ENCODE peak calls at places on chromosomes 16 and 17, in four cellular contexts. B is suprapubic skin, Z is esophagus muscularis mucosa, Y is stomach. L is an unnamed sample. For H3K9me3, the result is how much of the 10 kb centered on the place peaks cover.

GRCh38 chr17:15290605-15291004 is 25.5 kb upstream of the PMP22 start:
- DNase-seq in B (no peak), Y (no peak), Z (no peak), L (no peak)

GRCh38 chr16:47067203-47067602 is 76.5 kb downstream of the NETO2 start:
- DNase-seq in Y (no peak), Z (peak), B (no peak), L (no peak)

GRCh38 chr17:45384047-45384799 is 48.4 kb downstream of the ARHGAP27 start:
- DNase-seq in Y (no peak), Z (no peak), B (no peak), L (no peak)

GRCh38 chr16:66569827-66570405 is 3.7 kb downstream of the CMTM1 start:
- DNase-seq in Z (no peak), Y (no peak), B (no peak), L (no peak)

GRCh38 chr16:87955302-87956168 is 4.3 kb downstream of the BANP start:
- DNase-seq in Z (no peak), Y (no peak), B (no peak), L (no peak)

GRCh38 chr17:6701719-6702118 is 11.4 kb downstream of the SLC13A5 start:
- DNase-seq in B (no peak), Y (no peak), Z (no peak), L (no peak)

GRCh38 chr16:89036776-89037175 is 56.9 kb upstream of the ACSF3 start:
- DNase-seq in B (no peak), Y (no peak), Z (no peak), L (no peak)

GRCh38 chr17:62092784-62093183 is 27.7 kb upstream of the MED13 start:
- DNase-seq in Z (no peak), B (no peak), Y (no peak), L (no peak)

GRCh38 chr16:49828545-49829267 is 27.2 kb downstream of the ZNF423 start:
- DNase-seq in Y (no peak), B (no peak), Z (no peak), L (no peak)

GRCh38 chr16:57640185-57640584 is 11.8 kb downstream of the ADGRG1 start:
- DNase-seq in B (no peak), Z (no peak), Y (no peak), L (no peak)

GRCh38 chr17:45927247-45927646 is 32.9 kb downstream of the MAPT start:
- DNase-seq in Z (no peak), Y (no peak), B (no peak), L (no peak)

GRCh38 chr16:31148281-31148728 is 1.6 kb downstream of the PRSS36 start:
- DNase-seq in B (no peak), Y (peak), Z (no peak), L (peak)

GRCh38 chr17:44901323-44901965 is 2.2 kb upstream of the EFTUD2 start:
- DNase-seq in B (no peak), Z (no peak), Y (no peak), L (no peak)

GRCh38 chr17:19301274-19301946 is 61.1 kb downstream of the B9D1 start:
- DNase-seq in Y (no peak), Z (no peak), B (no peak), L (peak)

GRCh38 chr17:13601776-13602551 is at the start of gene HS3ST3A1:
- DNase-seq in Y (no peak), Z (no peak), B (peak), L (peak)

GRCh38 chr17:48544356-48545021 is 420 bp downstream of the HOXB2 start:
- DNase-seq in Z (peak), B (peak), Y (peak), L (peak)

GRCh38 chr16:27445502-27446175 is 43.7 kb downstream of the IL21R start:
- DNase-seq in Z (no peak), Y (no peak), B (no peak), L (no peak)

GRCh38 chr17:12041316-12041715 is 20.6 kb downstream of the MAP2K4 start:
- DNase-seq in Z (no peak), B (no peak), Y (no peak), L (no peak)

GRCh38 chr17:43019418-43019817 is 2.8 kb downstream of the VAT1 start:
- DNase-seq in B (no peak), Y (no peak), Z (no peak), L (peak)

GRCh38 chr17:49815761-49816281 is 27.3 kb downstream of the KAT7 start:
- DNase-seq in Y (no peak), Z (no peak), B (no peak), L (no peak)

GRCh38 chr16:18832613-18833012 is 31.3 kb upstream of the ARL6IP1 start:
- DNase-seq in B (no peak), Z (no peak), Y (no peak), L (no peak)

DNA sequence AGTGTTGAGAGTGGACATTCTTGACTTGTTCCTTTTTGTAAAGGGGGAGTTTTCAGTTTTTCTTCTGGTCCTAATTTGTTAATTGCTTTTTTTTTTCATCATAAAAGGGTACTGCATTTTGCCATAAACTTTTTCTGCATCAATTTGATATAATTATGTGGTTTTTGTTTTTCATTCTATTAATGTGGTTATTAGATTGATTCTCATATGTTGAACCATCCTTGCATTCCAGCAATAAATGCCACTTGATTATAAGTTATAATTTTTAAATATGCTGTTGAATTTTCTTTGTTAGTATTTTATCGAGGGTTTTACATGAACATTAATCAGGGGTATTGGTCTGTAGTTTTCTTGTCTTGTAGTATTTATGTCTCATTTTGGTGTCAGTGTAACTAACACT is 87.2 kb upstream of the SMIM36 start:
- DNase-seq in B (no peak), Z (no peak), Y (no peak), L (no peak)
- H3K9me3 ChIP-seq in B (under half), Z (under half), Y (under half), L (under half)

DNA sequence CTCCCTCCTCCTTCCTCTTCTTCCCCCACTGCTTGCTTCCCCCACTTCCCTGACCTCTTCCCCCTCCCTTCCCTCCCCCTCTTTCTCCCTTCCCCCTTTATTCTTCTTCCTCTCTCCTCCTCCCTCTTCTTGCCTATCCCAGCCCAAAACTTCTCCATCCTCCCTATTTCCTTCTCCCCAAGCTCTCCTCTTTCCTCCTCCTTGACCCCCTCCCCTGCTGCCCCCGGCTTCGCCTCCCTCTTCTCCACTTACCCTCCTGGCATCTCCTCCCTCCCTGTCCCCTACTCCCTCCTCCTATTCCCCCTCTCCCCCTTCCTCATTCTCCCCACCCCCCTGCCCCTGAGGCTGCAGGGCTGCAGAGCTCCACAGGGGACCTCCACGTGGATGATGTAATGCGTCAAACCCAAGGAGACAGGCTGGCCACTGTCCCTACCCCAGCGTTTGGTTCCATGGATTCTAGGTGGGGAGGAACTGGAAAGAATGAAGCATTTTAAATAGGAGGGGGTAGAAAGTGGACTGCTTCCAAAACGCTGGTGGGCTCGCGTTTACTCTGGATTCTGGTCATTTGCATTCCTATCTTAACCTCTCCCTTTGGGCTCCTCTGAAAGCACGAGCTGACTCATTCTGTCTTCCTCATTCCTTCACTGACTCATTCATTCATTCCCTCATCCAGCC is 687 bp upstream of the COTL1 start:
- DNase-seq in B (no peak), Z (no peak), Y (no peak), L (no peak)
- TF ChIP-seq POLR2AphosphoS5 in B (no peak), Z (peak), Y (peak), L (no peak)

GRCh38 chr17:1942066-1942365 is 83.1 kb downstream of the RTN4RL1 start:
- DNase-seq in Z (no peak), Y (no peak), B (no peak), L (no peak)
- H3K4me3 ChIP-seq in Z (no peak), Y (no peak), B (no peak), L (no peak)

GRCh38 chr16:35629001-35629400 is 2169.6 kb downstream of the TP53TG3F start:
- DNase-seq in Z (no peak), Y (no peak), B (no peak), L (no peak)
- H3K9me3 ChIP-seq in Z (under half), Y (under half), B (under half), L (under half)

GRCh38 chr17:78839173-78839761 is 1.3 kb downstream of the USP36 start:
- DNase-seq in Z (no peak), Y (no peak), B (no peak), L (no peak)

GRCh38 chr17:78840780-78841611 is at the start of gene USP36:
- DNase-seq in Z (peak), B (peak), Y (peak), L (peak)

GRCh38 chr17:78838574-78839005 is 2.0 kb downstream of the USP36 start:
- DNase-seq in B (no peak), Y (peak), Z (no peak), L (peak)

GRCh38 chr17:78840530-78840779 is 159 bp downstream of the USP36 start:
- DNase-seq in Y (no peak), B (no peak), Z (no peak), L (no peak)

GRCh38 chr17:78839762-78840529 is 668 bp downstream of the USP36 start:
- DNase-seq in B (peak), Y (peak), Z (no peak), L (peak)
- TF ChIP-seq POLR2AphosphoS5 in B (peak), Y (no peak), Z (peak), L (no peak)

GRCh38 chr16:82857693-82858337 is 231.0 kb downstream of the CDH13 start:
- DNase-seq in Z (no peak), B (no peak), Y (no peak), L (no peak)

GRCh38 chr16:82864332-82865040 is 237.7 kb downstream of the CDH13 start:
- DNase-seq in Z (no peak), B (no peak), Y (no peak), L (no peak)

GRCh38 chr16:82862057-82862456 is 235.3 kb downstream of the CDH13 start:
- DNase-seq in Z (no peak), Y (no peak), B (no peak), L (no peak)

GRCh38 chr16:82855471-82855870 is 228.7 kb downstream of the CDH13 start:
- DNase-seq in B (no peak), Y (no peak), Z (no peak), L (no peak)

GRCh38 chr16:82859638-82860037 is 232.9 kb downstream of the CDH13 start:
- DNase-seq in Z (no peak), Y (no peak), B (no peak), L (no peak)
- H3K4me3 ChIP-seq in Z (no peak), Y (no peak), B (no peak), L (no peak)

GRCh38 chr16:16163109-16163508 is 60.2 kb downstream of the ABCC6 start:
- DNase-seq in Y (no peak), Z (no peak), B (no peak), L (no peak)

GRCh38 chr16:16161319-16161718 is 62.0 kb downstream of the ABCC6 start:
- DNase-seq in B (no peak), Y (no peak), Z (no peak), L (no peak)

GRCh38 chr16:16163571-16163970 is 59.7 kb downstream of the ABCC6 start:
- DNase-seq in Z (no peak), B (no peak), Y (no peak), L (no peak)

GRCh38 chr16:16164244-16164643 is 59.0 kb downstream of the ABCC6 start:
- DNase-seq in Z (no peak), B (no peak), Y (no peak), L (no peak)

DNA sequence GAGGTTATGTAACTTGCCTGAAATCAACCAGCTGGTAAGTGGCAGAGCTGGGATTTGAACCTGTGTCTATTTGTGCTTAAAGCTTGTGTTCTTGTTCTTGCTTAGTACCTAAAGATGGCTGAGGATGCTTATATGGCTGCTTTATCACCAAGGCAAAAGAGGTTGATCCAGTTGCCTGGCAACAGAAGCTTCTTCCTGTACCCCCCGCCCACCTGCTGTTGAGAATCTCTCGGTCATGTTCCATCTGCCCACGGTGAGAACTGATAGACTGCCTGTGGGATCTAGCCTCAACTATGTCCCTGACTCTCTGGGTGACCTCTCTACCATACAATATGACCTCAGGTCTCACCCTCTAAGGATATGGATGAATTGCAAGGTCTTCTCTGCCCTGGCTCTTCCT is 60.7 kb downstream of the ABCC6 start:
- DNase-seq in B (no peak), Z (no peak), Y (no peak), L (no peak)
- H3K9me3 ChIP-seq in B (under half), Z (under half), Y (under half), L (under half)

DNA sequence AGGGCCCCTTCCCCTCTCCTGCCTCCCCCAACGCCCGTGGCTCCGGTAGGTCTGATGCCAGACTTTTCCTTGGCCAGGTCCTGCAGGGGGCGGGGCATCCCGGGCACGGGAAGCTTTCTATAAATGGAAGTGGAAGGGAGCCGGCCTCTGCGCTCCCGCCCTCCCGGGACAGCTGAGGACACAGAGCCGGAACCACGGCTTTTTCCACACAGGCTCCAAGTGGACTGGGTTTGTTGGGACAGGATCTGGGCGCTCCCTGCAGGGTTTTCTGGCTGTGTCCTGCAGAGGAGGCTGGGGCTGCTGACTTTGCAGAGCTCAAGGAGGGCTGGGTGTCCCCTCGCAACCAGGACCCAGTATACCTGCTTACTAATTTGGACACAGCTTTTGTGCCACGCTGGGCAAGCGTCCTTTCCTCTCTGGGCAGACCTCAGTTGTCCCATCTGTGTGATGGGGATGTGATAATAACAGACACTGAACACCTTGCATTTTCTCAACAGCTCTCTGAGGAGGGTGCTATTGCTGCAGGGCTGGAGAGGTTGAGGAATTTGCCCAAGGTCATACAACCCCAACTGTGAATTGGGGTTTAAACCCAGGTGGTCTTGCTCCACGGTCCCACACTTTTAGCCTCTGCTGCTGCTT is 1.8 kb downstream of the TNS4 start:
- DNase-seq in B (peak), Z (peak), Y (peak), L (peak)
- TF ChIP-seq POLR2AphosphoS5 in B (peak), Z (peak), Y (no peak), L (peak)

GRCh38 chr17:17752822-17753448 is 71.7 kb downstream of the RAI1 start:
- DNase-seq in Z (no peak), Y (no peak), B (no peak), L (no peak)
- H3K4me3 ChIP-seq in Z (peak), Y (peak), B (peak), L (peak)

GRCh38 chr16:68577352-68577853 is 38.3 kb downstream of the ZFP90 start:
- DNase-seq in Y (no peak), B (no peak), Z (no peak), L (no peak)

GRCh38 chr16:68574479-68574878 is 35.4 kb downstream of the ZFP90 start:
- DNase-seq in B (no peak), Z (no peak), Y (no peak), L (no peak)

GRCh38 chr16:68575082-68575481 is 36.0 kb downstream of the ZFP90 start:
- DNase-seq in B (no peak), Z (no peak), Y (no peak), L (no peak)
- H3K9me3 ChIP-seq in B (half or more), Z (under half), Y (under half), L (half or more)